ENCODE peak calls at places on chromosomes 11 and 22, in five cellular contexts. One of them, this sample, is unnamed.

GRCh38 chr11:9906043-9906791 is 242.3 kb downstream of the SWAP70 start:
- DNase-seq in ovary: no peak
- DNase-seq in SJCRH30: peak
- DNase-seq in dorsolateral prefrontal cortex: no peak
- DNase-seq in fibroblast of mammary gland: peak
- DNase-seq in this sample: peak

GRCh38 chr11:59756845-59757244 is 1.7 kb downstream of the STX3 start:
- DNase-seq in ovary: no peak
- DNase-seq in SJCRH30: no peak
- DNase-seq in dorsolateral prefrontal cortex: no peak
- DNase-seq in fibroblast of mammary gland: peak
- DNase-seq in this sample: no peak

GRCh38 chr22:31737932-31738331 is 12.0 kb downstream of the PRR14L start:
- DNase-seq in ovary: no peak
- DNase-seq in SJCRH30: no peak
- DNase-seq in dorsolateral prefrontal cortex: no peak
- DNase-seq in fibroblast of mammary gland: no peak
- DNase-seq in this sample: no peak

GRCh38 chr11:30583505-30584280 is 2.5 kb downstream of the MPPED2 start:
- DNase-seq in ovary: peak
- DNase-seq in SJCRH30: peak
- DNase-seq in dorsolateral prefrontal cortex: peak
- DNase-seq in fibroblast of mammary gland: peak
- DNase-seq in this sample: no peak

GRCh38 chr11:83540112-83540675 is 254.0 kb upstream of the CCDC90B start:
- DNase-seq in ovary: no peak
- DNase-seq in SJCRH30: no peak
- DNase-seq in dorsolateral prefrontal cortex: no peak
- DNase-seq in fibroblast of mammary gland: no peak
- DNase-seq in this sample: no peak

GRCh38 chr11:60905551-60906113 is 753 bp downstream of the PRPF19 start:
- DNase-seq in ovary: no peak
- DNase-seq in SJCRH30: no peak
- DNase-seq in dorsolateral prefrontal cortex: no peak
- DNase-seq in fibroblast of mammary gland: peak
- DNase-seq in this sample: no peak

GRCh38 chr22:42932857-42933782 is 76.0 kb upstream of the ARFGAP3 start:
- DNase-seq in ovary: no peak
- DNase-seq in SJCRH30: no peak
- DNase-seq in dorsolateral prefrontal cortex: no peak
- DNase-seq in fibroblast of mammary gland: no peak
- DNase-seq in this sample: no peak

GRCh38 chr22:20240900-20241299 is 27.2 kb downstream of the RTN4R start:
- DNase-seq in ovary: peak
- DNase-seq in SJCRH30: no peak
- DNase-seq in dorsolateral prefrontal cortex: no peak
- DNase-seq in fibroblast of mammary gland: no peak
- DNase-seq in this sample: no peak

GRCh38 chr11:68934666-68935065 is 31.0 kb downstream of the IGHMBP2 start:
- DNase-seq in ovary: no peak
- DNase-seq in SJCRH30: no peak
- DNase-seq in dorsolateral prefrontal cortex: no peak
- DNase-seq in fibroblast of mammary gland: no peak
- DNase-seq in this sample: no peak

GRCh38 chr22:29801796-29802195 is 34.6 kb downstream of the UQCR10 start:
- DNase-seq in ovary: no peak
- DNase-seq in SJCRH30: no peak
- DNase-seq in dorsolateral prefrontal cortex: no peak
- DNase-seq in fibroblast of mammary gland: no peak
- DNase-seq in this sample: no peak

GRCh38 chr22:45084400-45084920 is 74.7 kb upstream of the PHF21B start:
- DNase-seq in ovary: no peak
- DNase-seq in SJCRH30: no peak
- DNase-seq in dorsolateral prefrontal cortex: no peak
- DNase-seq in fibroblast of mammary gland: no peak
- DNase-seq in this sample: no peak

GRCh38 chr11:76216536-76217326 is 10.4 kb upstream of the WNT11 start:
- DNase-seq in ovary: no peak
- DNase-seq in SJCRH30: no peak
- DNase-seq in dorsolateral prefrontal cortex: no peak
- DNase-seq in fibroblast of mammary gland: no peak
- DNase-seq in this sample: no peak

DNA sequence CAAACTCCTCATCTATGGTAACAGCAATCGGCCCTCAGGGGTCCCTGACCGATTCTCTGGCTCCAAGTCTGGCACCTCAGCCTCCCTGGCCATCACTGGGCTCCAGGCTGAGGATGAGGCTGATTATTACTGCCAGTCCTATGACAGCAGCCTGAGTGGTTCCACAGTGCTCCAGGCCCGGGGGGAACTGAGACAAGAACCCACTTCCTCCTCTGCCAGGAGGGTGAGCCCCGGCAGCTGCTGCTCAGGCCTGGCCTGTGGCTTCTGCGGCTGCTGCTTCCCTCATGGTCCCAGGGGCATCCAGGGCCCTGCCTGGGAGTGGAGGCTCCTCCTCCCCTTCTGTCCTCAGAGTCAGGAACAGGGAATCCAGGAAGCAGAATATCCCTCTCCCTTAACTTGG is 98.4 kb downstream of the ZNF280B start:
- DNase-seq in ovary: no peak
- DNase-seq in SJCRH30: peak
- DNase-seq in dorsolateral prefrontal cortex: no peak
- DNase-seq in fibroblast of mammary gland: peak
- DNase-seq in this sample: no peak
- H3K4me3 ChIP-seq in ovary: no peak
- H3K4me3 ChIP-seq in SJCRH30: no peak
- H3K4me3 ChIP-seq in dorsolateral prefrontal cortex: no peak
- H3K4me3 ChIP-seq in fibroblast of mammary gland: no peak
- H3K4me3 ChIP-seq in this sample: no peak

DNA sequence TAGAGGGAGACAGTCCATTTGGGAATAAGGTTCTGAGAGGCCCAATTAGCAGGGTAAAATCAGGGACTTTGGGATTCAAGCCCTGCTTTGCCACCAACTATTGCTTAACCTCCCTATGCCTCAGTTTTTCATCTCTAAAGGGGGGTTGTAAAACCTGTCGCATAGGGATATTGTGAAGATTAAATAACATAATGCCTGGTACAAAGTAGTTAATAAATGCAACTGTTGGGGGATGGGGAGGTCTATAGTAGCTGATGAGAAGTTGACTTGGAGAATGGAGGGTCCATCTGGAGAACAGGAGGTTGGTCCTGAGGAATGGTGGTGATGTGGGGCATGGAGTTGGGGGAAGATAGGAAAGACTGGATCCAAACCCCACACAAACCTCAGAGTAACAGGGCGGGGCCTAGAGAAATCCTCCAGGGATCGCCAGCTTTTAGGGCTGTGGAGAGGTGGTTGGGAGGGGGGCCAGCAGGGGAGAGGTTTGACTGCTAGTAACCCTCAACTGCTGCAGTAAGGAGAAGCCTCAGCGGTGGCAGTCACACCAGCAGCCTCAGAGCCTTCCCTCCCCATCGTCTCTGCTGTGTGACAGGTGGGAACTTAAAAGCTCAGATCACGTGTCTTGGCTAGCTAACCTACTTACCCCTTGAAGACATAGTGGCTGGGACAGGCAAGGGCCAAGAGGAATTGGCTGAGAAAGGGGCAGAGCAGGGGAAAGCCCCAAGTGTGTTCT is 1.1 kb upstream of the ABCG4 start:
- DNase-seq in ovary: no peak
- DNase-seq in SJCRH30: no peak
- DNase-seq in dorsolateral prefrontal cortex: no peak
- DNase-seq in fibroblast of mammary gland: no peak
- DNase-seq in this sample: no peak
- H3K4me3 ChIP-seq in ovary: no peak
- H3K4me3 ChIP-seq in SJCRH30: no peak
- H3K4me3 ChIP-seq in dorsolateral prefrontal cortex: no peak
- H3K4me3 ChIP-seq in fibroblast of mammary gland: no peak
- H3K4me3 ChIP-seq in this sample: no peak

GRCh38 chr22:41911292-41911611 is 3.6 kb downstream of the SHISA8 start:
- DNase-seq in ovary: no peak
- DNase-seq in SJCRH30: no peak
- DNase-seq in dorsolateral prefrontal cortex: no peak
- DNase-seq in fibroblast of mammary gland: no peak
- DNase-seq in this sample: no peak

GRCh38 chr22:41908409-41909289 is 6.2 kb downstream of the SHISA8 start:
- DNase-seq in ovary: peak
- DNase-seq in SJCRH30: no peak
- DNase-seq in dorsolateral prefrontal cortex: no peak
- DNase-seq in fibroblast of mammary gland: no peak
- DNase-seq in this sample: no peak

GRCh38 chr22:41909290-41910049 is 5.4 kb downstream of the SHISA8 start:
- DNase-seq in ovary: peak
- DNase-seq in SJCRH30: no peak
- DNase-seq in dorsolateral prefrontal cortex: no peak
- DNase-seq in fibroblast of mammary gland: no peak
- DNase-seq in this sample: no peak

GRCh38 chr22:41910599-41911291 is 4.1 kb downstream of the SHISA8 start:
- DNase-seq in ovary: peak
- DNase-seq in SJCRH30: no peak
- DNase-seq in dorsolateral prefrontal cortex: peak
- DNase-seq in fibroblast of mammary gland: peak
- DNase-seq in this sample: no peak

GRCh38 chr22:41910050-41910598 is 4.8 kb downstream of the SHISA8 start:
- DNase-seq in ovary: peak
- DNase-seq in SJCRH30: no peak
- DNase-seq in dorsolateral prefrontal cortex: no peak
- DNase-seq in fibroblast of mammary gland: no peak
- DNase-seq in this sample: no peak
- H3K4me3 ChIP-seq in ovary: peak
- H3K4me3 ChIP-seq in SJCRH30: no peak
- H3K4me3 ChIP-seq in dorsolateral prefrontal cortex: peak
- H3K4me3 ChIP-seq in fibroblast of mammary gland: no peak
- H3K4me3 ChIP-seq in this sample: no peak

DNA sequence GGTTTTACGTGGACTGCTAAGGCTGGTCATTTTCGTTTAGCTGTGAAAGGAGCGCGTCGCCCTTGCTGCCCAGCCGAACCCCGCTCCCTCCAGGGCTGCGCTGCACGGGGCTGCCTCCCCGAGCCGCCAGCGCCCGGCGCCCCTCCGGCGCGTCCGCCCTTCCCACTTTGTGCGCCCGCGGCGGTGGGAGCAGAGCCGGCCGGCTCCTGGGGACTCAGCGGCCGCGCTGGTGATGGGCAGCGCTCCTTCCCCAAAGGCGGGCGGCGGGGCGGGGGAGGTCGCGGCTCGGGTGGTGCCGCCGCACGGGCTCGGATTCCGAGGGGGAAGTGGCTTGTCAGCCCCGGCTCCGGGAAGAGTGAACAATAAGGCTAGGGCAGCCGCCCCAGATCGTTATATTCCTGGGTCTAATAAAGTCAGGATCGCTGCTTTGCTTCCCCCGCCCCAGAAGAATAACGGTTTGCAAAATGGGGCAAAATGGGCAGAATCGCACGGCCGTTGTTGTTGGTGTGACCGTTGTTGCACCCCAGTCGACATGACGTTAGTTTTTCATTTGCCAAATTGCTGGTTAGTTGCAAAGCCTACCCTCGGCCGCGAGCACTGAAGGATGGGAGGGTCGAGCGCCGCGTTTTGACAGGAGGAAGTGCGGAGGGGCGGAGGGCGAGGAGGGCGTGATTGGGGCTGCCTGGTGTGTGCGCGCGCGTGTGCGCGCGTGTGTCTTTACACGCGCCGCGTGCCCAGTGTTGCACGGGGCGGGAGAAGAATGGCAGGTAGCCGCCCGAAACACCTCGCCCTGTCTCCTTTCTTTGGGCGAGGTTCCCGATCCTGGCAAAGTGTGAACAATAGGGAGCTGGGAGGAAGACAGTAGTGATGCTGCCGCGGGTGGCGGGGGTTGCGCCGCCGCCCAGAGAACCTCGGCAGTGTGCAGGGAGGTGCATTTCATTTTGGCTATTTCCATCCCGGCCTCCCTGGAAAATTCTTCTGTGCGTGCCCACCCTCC is 829 bp downstream of the NCAM1 start:
- DNase-seq in ovary: peak
- DNase-seq in SJCRH30: peak
- DNase-seq in dorsolateral prefrontal cortex: peak
- DNase-seq in fibroblast of mammary gland: no peak
- DNase-seq in this sample: no peak
- H3K4me3 ChIP-seq in ovary: peak
- H3K4me3 ChIP-seq in SJCRH30: peak
- H3K4me3 ChIP-seq in dorsolateral prefrontal cortex: peak
- H3K4me3 ChIP-seq in fibroblast of mammary gland: peak
- H3K4me3 ChIP-seq in this sample: peak

This sample was measured in epithelial cell of proximal tubule.